ENCODE peak calls at places on chromosomes 6 and 20, in seven cellular contexts. L, R, K, A, V, B and P are unnamed samples. For H3K9me3, the result is how much of the 10 kb centered on the place peaks cover.

GRCh38 chr6:27547157-27548075 is 74.5 kb upstream of the ZNF184 start:
- DNase-seq in L (no peak), R (peak), K (peak), A (peak), V (no peak), B (no peak), P (peak)

GRCh38 chr6:112282217-112282616 is 27.9 kb upstream of the LAMA4 start:
- DNase-seq in L (peak), R (peak), K (no peak), A (peak), V (no peak), B (no peak), P (peak)

GRCh38 chr6:157908369-157909281 is 73.0 kb upstream of the SYNJ2 start:
- DNase-seq in L (no peak), R (no peak), K (no peak), A (no peak), V (no peak), B (no peak), P (no peak)

GRCh38 chr6:152271681-152272464 is 365.3 kb downstream of the SYNE1 start:
- DNase-seq in L (peak), R (peak), K (no peak), A (peak), V (no peak), B (no peak), P (no peak)

GRCh38 chr6:132912273-132912672 is 97.9 kb downstream of the RPS12 start:
- DNase-seq in L (no peak), R (no peak), K (no peak), A (peak), V (no peak), B (no peak), P (no peak)

GRCh38 chr6:142885182-142885867 is 59.7 kb downstream of the HIVEP2 start:
- DNase-seq in L (peak), R (peak), K (peak), A (peak), V (peak), B (no peak), P (peak)

GRCh38 chr6:110140650-110141049 is 38.8 kb downstream of the WASF1 start:
- DNase-seq in L (no peak), R (peak), K (no peak), A (peak), V (no peak), B (no peak), P (no peak)

GRCh38 chr6:39823187-39823815 is 31.1 kb downstream of the DAAM2 start:
- DNase-seq in L (peak), R (no peak), K (no peak), A (no peak), V (no peak), B (peak), P (peak)

GRCh38 chr6:126307859-126308258 is 32.1 kb upstream of the CENPW start:
- DNase-seq in L (no peak), R (peak), K (no peak), A (peak), V (no peak), B (no peak), P (peak)

GRCh38 chr20:13900506-13900905 is 89.9 kb downstream of the SEL1L2 start:
- DNase-seq in L (no peak), R (no peak), K (no peak), A (no peak), V (no peak), B (no peak), P (peak)

GRCh38 chr20:2402271-2402980 is 21.7 kb downstream of the TGM6 start:
- DNase-seq in L (no peak), R (peak), K (no peak), A (peak), V (no peak), B (no peak), P (no peak)

GRCh38 chr6:88349511-88349910 is 183.4 kb upstream of the CNR1 start:
- DNase-seq in L (no peak), R (peak), K (no peak), A (peak), V (no peak), B (no peak), P (no peak)

GRCh38 chr20:14336667-14337066 is 745 bp downstream of the FLRT3 start:
- DNase-seq in L (no peak), R (peak), K (no peak), A (peak), V (no peak), B (no peak), P (peak)

GRCh38 chr20:34834459-34834893 is 9.0 kb upstream of the NCOA6 start:
- DNase-seq in L (no peak), R (no peak), K (peak), A (peak), V (no peak), B (no peak), P (no peak)

GRCh38 chr6:168035661-168036616 is 38.5 kb downstream of the KIF25 start:
- DNase-seq in L (no peak), R (peak), K (no peak), A (peak), V (no peak), B (no peak), P (peak)

GRCh38 chr6:166654573-166654972 is 27.5 kb upstream of the RPS6KA2 start:
- DNase-seq in L (no peak), R (no peak), K (no peak), A (no peak), V (no peak), B (no peak), P (no peak)

GRCh38 chr6:227074-227782 is 65.1 kb upstream of the DUSP22 start:
- DNase-seq in L (no peak), R (no peak), K (peak), A (no peak), V (no peak), B (no peak), P (no peak)

DNA sequence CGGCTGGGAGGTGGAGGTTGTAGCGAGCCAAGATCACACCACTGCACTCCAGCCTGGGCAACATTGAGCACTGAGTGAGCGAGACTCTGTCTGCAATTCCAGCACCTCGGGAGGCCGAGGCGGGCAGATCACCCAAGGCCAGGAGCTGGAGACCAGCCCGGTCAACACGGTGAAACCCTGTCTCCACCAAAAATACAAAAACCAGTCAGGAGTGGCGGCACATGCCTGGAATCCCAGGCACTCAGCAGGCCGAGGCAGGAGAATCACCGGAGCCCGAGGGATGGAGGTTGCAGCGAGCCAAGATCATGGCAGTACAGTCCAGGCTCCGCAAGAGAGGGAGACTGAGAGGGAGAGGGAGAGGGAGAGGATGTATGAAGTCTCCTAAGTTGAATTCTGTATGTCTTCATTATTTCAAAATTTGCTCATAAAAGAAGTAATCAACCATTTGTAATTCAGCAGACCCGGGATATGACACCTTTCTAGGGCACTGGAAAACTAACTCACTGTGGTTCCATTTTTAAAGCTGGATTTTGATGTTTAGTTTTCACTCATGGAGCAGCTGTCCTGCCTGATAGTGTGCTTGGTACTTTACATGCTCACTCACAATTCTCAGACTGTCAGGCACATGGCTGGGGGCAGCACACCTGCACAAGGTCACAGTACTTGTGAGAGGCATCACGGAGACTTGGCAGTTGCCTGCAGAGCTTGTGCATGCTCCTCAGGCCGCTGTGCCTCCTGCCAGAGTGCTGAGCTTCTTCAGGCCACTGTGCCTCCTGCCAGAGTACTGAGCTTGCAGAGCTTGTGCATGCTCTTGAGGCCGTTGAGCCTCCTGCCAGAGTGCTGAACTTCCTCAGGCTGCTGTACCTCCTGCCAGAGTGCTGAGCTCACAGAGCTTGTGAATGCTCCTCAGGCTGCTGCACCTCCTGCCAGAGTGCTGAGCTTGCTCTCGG is 106.2 kb downstream of the ERMARD start:
- DNase-seq in L (no peak), R (no peak), K (no peak), A (no peak), V (no peak), B (no peak), P (no peak)
- H3K9me3 ChIP-seq in L (under half), R (under half), K (under half), A (under half), V (under half), B (under half), P (under half)

DNA sequence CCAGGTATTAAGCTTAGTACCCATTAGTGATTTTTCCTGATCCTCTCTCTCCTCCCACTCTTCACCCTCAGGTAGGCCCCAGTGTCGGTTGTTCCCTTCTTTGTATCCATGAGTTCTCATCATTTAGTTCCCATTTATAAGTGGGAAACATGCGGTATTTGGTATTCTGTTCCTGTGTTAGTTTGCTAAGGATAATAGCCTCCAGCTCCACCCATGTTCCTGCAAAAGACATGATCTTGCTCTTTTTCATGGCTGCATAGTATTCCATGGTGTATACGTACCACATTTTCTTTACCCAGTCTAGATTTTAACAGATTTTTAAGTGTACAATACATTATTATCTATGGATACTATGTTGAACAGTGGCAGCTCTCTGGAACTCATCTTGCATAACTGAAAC is 44.4 kb downstream of the CYP24A1 start:
- DNase-seq in L (no peak), R (no peak), K (no peak), A (no peak), V (no peak), B (no peak), P (no peak)
- H3K27ac ChIP-seq in L (no peak), R (no peak), K (no peak), A (no peak), V (no peak), B (no peak), P (no peak)

DNA sequence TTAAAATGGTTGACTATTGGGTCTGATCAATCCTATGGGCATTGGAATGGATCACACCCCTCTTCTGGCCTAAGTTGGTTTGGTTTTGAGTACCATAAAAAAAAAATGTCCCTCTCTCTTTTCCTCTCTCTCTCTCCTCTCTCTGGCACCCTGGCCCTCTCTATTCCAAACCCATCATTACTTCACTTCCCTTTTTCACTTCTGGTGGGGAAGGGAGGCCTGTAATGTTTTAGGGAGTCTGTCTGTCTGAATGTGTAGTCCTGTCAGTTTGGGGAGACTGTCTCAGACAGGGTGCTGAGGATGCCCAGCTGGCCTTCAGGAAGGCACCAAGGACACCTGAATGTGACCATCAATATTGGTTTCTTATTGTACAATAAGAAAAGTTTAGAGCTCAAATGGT is 165.8 kb downstream of the CD24 start:
- DNase-seq in L (no peak), R (no peak), K (no peak), A (no peak), V (no peak), B (no peak), P (no peak)
- H3K9me3 ChIP-seq in L (under half), R (under half), K (under half), A (under half), V (under half), B (under half), P (under half)

DNA sequence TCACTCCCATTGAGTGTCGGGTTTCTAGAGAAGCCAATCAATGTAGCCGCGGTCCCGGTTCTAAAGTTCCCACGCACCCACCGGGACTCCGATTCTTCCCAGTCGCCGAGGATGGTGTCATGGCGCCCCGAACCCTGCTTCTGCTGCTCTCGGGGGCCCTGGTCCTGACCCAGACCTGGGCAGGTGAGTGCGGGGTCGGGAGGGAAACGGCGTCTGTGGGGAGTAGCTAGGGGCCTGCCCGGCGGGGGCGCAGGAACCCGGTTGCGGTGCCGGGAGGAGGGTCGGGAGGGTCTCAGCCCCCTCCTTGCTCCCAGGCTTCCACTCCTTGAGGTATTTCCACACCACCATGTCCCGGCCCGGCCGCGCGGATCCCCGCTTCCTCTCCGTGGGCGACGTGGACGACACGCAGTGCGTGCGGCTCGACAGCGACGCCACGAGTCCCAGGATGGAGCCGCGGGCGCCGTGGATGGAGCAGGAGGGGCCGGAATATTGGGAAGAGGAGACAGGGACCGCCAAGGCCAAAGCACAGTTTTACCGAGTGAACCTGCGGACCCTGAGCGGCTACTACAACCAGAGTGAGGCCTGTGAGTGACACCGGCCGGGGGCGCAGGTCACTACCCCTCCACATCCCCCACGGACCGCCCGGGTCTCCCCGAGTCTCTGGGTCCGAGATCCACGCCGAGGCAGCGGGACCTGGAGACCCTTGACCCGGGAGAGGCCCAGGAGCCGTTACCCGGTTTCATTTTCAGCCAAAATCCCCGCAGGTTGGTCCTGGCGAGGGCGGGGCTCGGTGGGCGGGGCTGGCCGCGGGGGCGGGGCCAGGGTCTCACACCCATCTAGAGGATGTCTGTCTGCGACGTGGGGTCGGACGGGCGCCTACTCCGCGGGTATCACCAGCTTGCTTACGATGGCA is 35.2 kb upstream of the HLA-G start:
- DNase-seq in L (peak), R (no peak), K (no peak), A (peak), V (peak), B (no peak), P (no peak)
- H3K27ac ChIP-seq in L (peak), R (no peak), K (no peak), A (peak), V (peak), B (no peak), P (no peak)

GRCh38 chr6:148648754-148649453 is 97.9 kb upstream of the UST start:
- DNase-seq in L (no peak), R (no peak), K (no peak), A (no peak), V (no peak), B (no peak), P (no peak)
- H3K9me3 ChIP-seq in L (under half), R (under half), K (under half), A (under half), V (under half), B (under half), P (under half)

GRCh38 chr20:3786126-3786484 is 435 bp downstream of the CENPB start:
- DNase-seq in L (peak), R (peak), K (no peak), A (peak), V (no peak), B (no peak), P (no peak)
- H3K27ac ChIP-seq in L (peak), R (peak), K (no peak), A (peak), V (peak), B (peak), P (no peak)